ENCODE peak calls at places on chromosome 14, in five cellular contexts. M is adipocyte; B is effector memory CD8-positive, alpha-beta T cell; K is posterior cingulate gyrus; S is stimulated activated CD8-positive, alpha-beta memory T cell treated with anti-CD3 and anti-CD28 coated beads, Interleukin-4, amount 100 ng/mL, for 48 hours. W is an unnamed sample.

GRCh38 chr14:75941030-75941429 is 40.8 kb downstream of the TGFB3 start:
- DNase-seq in M (peak; percentile 17), B (no peak), K (no peak), S (no peak), W (peak; percentile 11)

GRCh38 chr14:67853207-67853606 is 33.6 kb downstream of the RAD51B start:
- DNase-seq in B (no peak), K (no peak), M (no peak), S (no peak), W (no peak)

GRCh38 chr14:69037790-69038448 is 58.8 kb upstream of the ACTN1 start:
- DNase-seq in S (no peak), B (no peak), M (no peak), K (no peak), W (peak; percentile 64)

GRCh38 chr14:89369656-89370055 is 47.4 kb downstream of the FOXN3 start:
- DNase-seq in B (no peak), S (no peak), K (no peak), M (no peak), W (no peak)

GRCh38 chr14:86055512-86055911 is 525.6 kb downstream of the FLRT2 start:
- DNase-seq in S (no peak), B (no peak), K (no peak), M (peak; percentile 4), W (peak; percentile 6)

GRCh38 chr14:49424436-49425331 is 161.5 kb downstream of the RPS29 start:
- DNase-seq in B (no peak), K (no peak), M (no peak), S (no peak), W (no peak)

GRCh38 chr14:60396718-60397343 is 89.0 kb downstream of the C14orf39 start:
- DNase-seq in M (peak; percentile 2), K (no peak), B (no peak), S (no peak), W (peak; percentile 37)

GRCh38 chr14:74459289-74459946 is 33.4 kb upstream of the SYNDIG1L start:
- DNase-seq in B (no peak), S (peak; percentile 61), M (peak; percentile 79), K (no peak), W (peak; percentile 74)

GRCh38 chr14:24895243-24895583 is 154.7 kb downstream of the STXBP6 start:
- DNase-seq in S (no peak), B (no peak), M (peak; percentile 37), K (no peak), W (peak; percentile 61)

GRCh38 chr14:56657604-56658003 is 78.0 kb downstream of the TMEM260 start:
- DNase-seq in M (no peak), K (no peak), S (no peak), B (no peak), W (no peak)

GRCh38 chr14:71550367-71550766 is 381.9 kb upstream of the RGS6 start:
- DNase-seq in M (no peak), B (no peak), S (no peak), K (no peak), W (no peak)

GRCh38 chr14:98912655-98913054 is 359.3 kb downstream of the BCL11B start:
- DNase-seq in M (no peak), B (no peak), S (no peak), K (no peak), W (no peak)

GRCh38 chr14:95490727-95491451 is 25.6 kb downstream of the SYNE3 start:
- DNase-seq in K (no peak), S (no peak), B (no peak), M (no peak), W (no peak)

GRCh38 chr14:68549057-68549421 is 243.8 kb downstream of the ZFP36L1 start:
- DNase-seq in B (no peak), K (no peak), S (no peak), M (peak; percentile 79), W (peak; percentile 93)

GRCh38 chr14:93745603-93746273 is 42.5 kb downstream of the PRIMA1 start:
- DNase-seq in S (no peak), K (no peak), B (no peak), M (no peak), W (no peak)

W was measured in EH.